ENCODE peak calls at places on chromosomes 1 and 21, in nine cellular contexts. F is WERI-Rb-1, L is heart left ventricle, Q is foreskin fibroblast, N is astrocyte of the spinal cord, P is A673, A is mucosa of descending colon, T is heart right ventricle, X is fibroblast of pulmonary artery. H is an unnamed sample.
A peak's percentile ranks its signal among the peaks of the same experiment; 100 is the strongest.

GRCh38 chr1:89627596-89627962 is 5.3 kb upstream of the LRRC8C start:
- DNase-seq in T (no peak), P (no peak), Q (no peak), F (no peak), A (no peak), L (no peak), N (no peak), X (no peak), H (no peak)

GRCh38 chr1:32223683-32224082 is 1.5 kb downstream of the EIF3I start:
- DNase-seq in N (no peak), F (no peak), P (no peak), A (no peak), Q (no peak), T (no peak), X (no peak), L (no peak), H (no peak)

GRCh38 chr1:12171206-12172041 is 4.6 kb downstream of the TNFRSF1B start:
- DNase-seq in X (no peak), A (no peak), N (no peak), P (no peak), L (no peak), T (no peak), Q (no peak), F (no peak), H (no peak)

GRCh38 chr1:115953180-115953579 is 23.1 kb upstream of the SLC22A15 start:
- DNase-seq in A (no peak), X (no peak), F (no peak), T (no peak), L (no peak), N (no peak), P (no peak), Q (no peak), H (no peak)

GRCh38 chr1:230044729-230045128 is 22.3 kb upstream of the GALNT2 start:
- DNase-seq in L (no peak), Q (no peak), P (no peak), N (no peak), X (no peak), A (no peak), T (no peak), F (no peak), H (no peak)

GRCh38 chr1:242723044-242723742 is 198.7 kb upstream of the PLD5 start:
- DNase-seq in T (no peak), N (no peak), A (no peak), P (no peak), X (no peak), F (no peak), Q (no peak), L (no peak), H (no peak)

GRCh38 chr1:43367026-43367903 is 546 bp downstream of the ELOVL1 start:
- DNase-seq in X (no peak), L (no peak), P (peak; percentile 35), F (no peak), T (peak; percentile 32), N (no peak), Q (peak; percentile 73), A (peak; percentile 47), H (no peak)

GRCh38 chr1:11514366-11514765 is 35.4 kb downstream of the DISP3 start:
- DNase-seq in L (no peak), A (no peak), T (no peak), N (no peak), F (no peak), P (no peak), Q (no peak), X (no peak), H (peak; percentile 30)

GRCh38 chr21:45294509-45295291 is 7.0 kb upstream of the POFUT2 start:
- DNase-seq in F (no peak), P (no peak), L (peak; percentile 90), A (peak; percentile 64), T (peak; percentile 89), Q (peak; percentile 99), N (peak; percentile 100), X (peak; percentile 99), H (peak; percentile 68)

GRCh38 chr1:247681288-247681897 is 1.9 kb upstream of the OR13G1 start:
- DNase-seq in N (peak; percentile 57), Q (no peak), T (no peak), F (peak; percentile 76), P (peak; percentile 72), L (no peak), X (peak; percentile 48), A (peak; percentile 71), H (no peak)

GRCh38 chr1:169572184-169572583 is 14.1 kb downstream of the F5 start:
- DNase-seq in F (no peak), X (peak; percentile 8), N (peak; percentile 1), T (no peak), A (no peak), P (no peak), L (no peak), Q (no peak), H (no peak)

GRCh38 chr21:16181024-16181423 is 451.2 kb downstream of the USP25 start:
- DNase-seq in T (no peak), X (peak; percentile 46), N (peak; percentile 77), P (no peak), F (no peak), Q (no peak), L (no peak), A (no peak), H (no peak)

GRCh38 chr1:53541761-53542550 is 82.8 kb downstream of the DMRTB1 start:
- DNase-seq in L (no peak), T (peak; percentile 1), Q (peak; percentile 89), A (no peak), X (peak; percentile 33), N (peak; percentile 79), P (no peak), F (peak; percentile 65), H (no peak)

GRCh38 chr1:38402230-38402815 is 355.7 kb upstream of the POU3F1 start:
- DNase-seq in Q (no peak), L (no peak), F (no peak), T (no peak), A (no peak), X (no peak), P (no peak), N (no peak), H (no peak)

DNA sequence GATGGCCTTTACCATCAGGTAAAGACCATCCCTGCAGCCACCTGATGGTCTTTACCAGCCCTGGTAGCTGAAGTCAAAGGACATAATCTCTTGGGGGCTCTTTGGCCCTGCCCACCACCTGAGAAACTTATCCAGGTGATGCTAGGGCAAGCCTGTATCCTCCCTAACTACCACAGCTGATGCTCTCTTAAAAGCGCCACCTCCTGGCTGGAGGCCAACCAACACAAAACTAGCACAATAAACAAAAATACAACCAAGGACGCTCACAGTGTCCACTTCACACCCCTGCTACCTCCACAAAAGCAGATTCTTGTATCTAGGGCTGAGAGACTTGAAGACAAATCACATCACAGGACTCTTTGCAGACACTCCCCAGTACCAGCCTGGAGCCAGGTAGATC is 357.1 kb upstream of the POU3F1 start:
- DNase-seq in L (no peak), A (no peak), T (no peak), Q (no peak), F (peak; percentile 12), P (no peak), X (no peak), N (no peak), H (no peak)
- TF ChIP-seq CTCF in L (no peak), A (no peak), T (no peak), Q (no peak), F (peak; percentile 28), P (no peak), X (no peak), N (no peak), H (no peak)

DNA sequence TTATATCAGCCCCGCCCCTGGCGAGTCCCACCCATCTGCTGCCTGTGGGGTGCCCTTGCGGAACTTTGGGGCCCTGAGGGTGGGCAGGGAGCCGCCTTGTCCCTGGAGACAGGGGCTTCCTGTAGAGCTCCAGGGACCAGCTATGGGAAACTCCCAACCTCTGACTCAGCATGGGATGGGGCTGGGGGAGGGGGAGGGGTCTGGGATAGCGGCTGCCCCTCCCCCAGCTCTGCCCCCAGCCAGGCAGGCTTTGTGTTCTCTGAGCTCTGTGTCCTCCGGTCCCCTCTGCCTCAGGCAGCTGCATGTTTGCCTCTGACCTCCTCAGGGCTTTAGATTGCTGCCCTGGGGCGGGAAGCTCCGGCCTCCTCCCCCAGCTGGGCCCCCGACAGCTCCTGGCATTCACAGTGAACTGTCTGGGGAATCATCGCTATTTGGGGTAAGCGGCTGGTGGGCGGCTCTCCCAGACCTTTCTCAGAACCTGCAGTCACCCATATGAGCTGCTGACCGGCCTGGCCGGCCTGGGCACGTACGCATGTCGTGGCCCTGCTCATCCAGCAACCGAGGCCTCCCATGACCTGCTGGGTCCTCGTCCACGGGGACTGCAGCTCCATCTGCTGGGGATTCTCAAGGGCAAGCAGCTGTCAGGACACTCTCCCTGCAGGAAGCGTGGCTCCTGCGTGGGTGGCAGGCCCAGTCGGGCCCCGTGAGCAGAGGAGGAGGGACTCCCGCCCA is 17.1 kb downstream of the ARHGEF16 start:
- DNase-seq in T (peak; percentile 66), L (peak; percentile 57), N (peak; percentile 60), X (peak; percentile 64), F (peak; percentile 92), A (peak; percentile 31), P (peak; percentile 78), Q (peak; percentile 41), H (no peak)
- TF ChIP-seq CTCF in T (peak; percentile 58), L (peak; percentile 51), N (peak; percentile 56), X (peak; percentile 47), F (peak; percentile 86), A (no peak), P (peak; percentile 62), Q (peak; percentile 61), H (no peak)

DNA sequence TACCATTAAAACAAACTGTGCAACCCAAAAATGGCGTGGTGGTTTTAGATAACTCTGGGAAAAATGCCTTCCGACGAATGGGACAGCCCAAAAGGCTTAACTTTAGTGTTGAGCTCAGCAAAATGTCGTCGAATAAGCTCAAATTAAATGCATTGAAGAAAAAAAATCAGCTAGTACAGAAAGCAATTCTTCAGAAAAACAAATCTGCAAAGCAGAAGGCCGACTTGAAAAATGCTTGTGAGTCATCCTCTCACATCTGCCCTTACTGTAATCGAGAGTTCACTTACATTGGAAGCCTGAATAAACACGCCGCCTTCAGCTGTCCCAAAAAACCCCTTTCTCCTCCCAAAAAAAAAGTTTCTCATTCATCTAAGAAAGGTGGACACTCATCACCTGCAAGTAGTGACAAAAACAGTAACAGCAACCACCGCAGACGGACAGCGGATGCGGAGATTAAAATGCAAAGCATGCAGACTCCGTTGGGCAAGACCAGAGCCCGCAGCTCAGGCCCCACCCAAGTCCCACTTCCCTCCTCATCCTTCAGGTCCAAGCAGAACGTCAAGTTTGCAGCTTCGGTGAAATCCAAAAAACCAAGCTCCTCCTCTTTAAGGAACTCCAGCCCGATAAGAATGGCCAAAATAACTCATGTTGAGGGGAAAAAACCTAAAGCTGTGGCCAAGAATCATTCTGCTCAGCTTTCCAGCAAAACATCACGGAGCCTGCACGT is 82.1 kb downstream of the PRDM2 start:
- DNase-seq in T (no peak), P (no peak), A (no peak), N (peak; percentile 66), F (no peak), L (no peak), Q (peak; percentile 75), X (peak; percentile 67), H (no peak)
- TF ChIP-seq CTCF in T (no peak), P (no peak), A (no peak), N (no peak), F (no peak), L (no peak), Q (no peak), X (no peak), H (no peak)

DNA sequence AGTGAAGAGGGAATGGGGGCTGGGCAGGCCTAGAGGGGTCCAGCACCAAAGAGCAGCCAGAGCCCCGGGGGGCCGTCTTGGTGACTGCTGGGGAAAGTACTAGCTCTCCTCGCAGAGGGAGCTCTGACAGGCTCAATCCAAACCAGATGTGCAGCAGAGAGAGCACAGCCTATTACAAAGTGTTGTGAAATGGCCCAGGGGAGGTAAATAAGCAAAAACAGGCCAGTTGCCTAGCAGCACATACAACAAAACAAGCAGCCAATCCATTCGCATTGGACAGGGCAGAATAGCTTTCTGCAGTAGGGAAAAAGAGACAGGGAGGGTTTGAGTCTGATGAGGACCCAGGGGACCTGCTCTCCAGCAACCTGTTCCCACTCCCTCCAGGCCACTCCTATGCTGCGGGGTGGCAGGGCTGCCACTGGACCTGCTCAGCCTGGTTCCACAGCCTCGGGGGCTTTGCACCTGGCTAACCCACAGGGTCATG is 239.6 kb upstream of the FGGY start:
- DNase-seq in L (peak; percentile 81), A (peak; percentile 56), P (peak; percentile 97), Q (peak; percentile 95), T (peak; percentile 80), N (peak; percentile 91), X (peak; percentile 99), F (no peak), H (peak; percentile 34)
- TF ChIP-seq CTCF in L (no peak), A (no peak), P (no peak), Q (peak; percentile 2), T (no peak), N (no peak), X (peak; percentile 19), F (no peak), H (peak; percentile 19)

H was measured in ascending aorta.